ENCODE peak calls at places on chromosomes 1 and 21, in five cellular contexts. K is foreskin fibroblast, R is AG04450, D is keratinocyte, X is fibroblast of lung. M is an unnamed sample.

GRCh38 chr1:164588388-164589341 is 29.7 kb downstream of the PBX1 start:
- DNase-seq in K (peak), R (peak), D (no peak), X (peak), M (peak)

GRCh38 chr1:66542314-66542713 is 8.4 kb downstream of the SGIP1 start:
- DNase-seq in K (no peak), R (no peak), D (no peak), X (no peak), M (no peak)

GRCh38 chr1:28499553-28499952 is 6.3 kb upstream of the RCC1 start:
- DNase-seq in K (no peak), R (no peak), D (no peak), X (no peak), M (no peak)

GRCh38 chr1:26181586-26182371 is 4.5 kb downstream of the CNKSR1 start:
- DNase-seq in K (no peak), R (no peak), D (peak), X (no peak), M (no peak)

GRCh38 chr1:78408830-78409229 is 81.9 kb upstream of the PTGFR start:
- DNase-seq in K (peak), R (no peak), D (no peak), X (no peak), M (no peak)

GRCh38 chr1:54259546-54259945 is 59.6 kb downstream of the MRPL37 start:
- DNase-seq in K (no peak), R (no peak), D (no peak), X (no peak), M (no peak)

GRCh38 chr1:226764533-226764932 is 25.5 kb upstream of the ITPKB start:
- DNase-seq in K (no peak), R (no peak), D (no peak), X (no peak), M (no peak)

GRCh38 chr21:33259428-33259827 is 6.7 kb upstream of the IL10RB start:
- DNase-seq in K (peak), R (no peak), D (peak), X (peak), M (no peak)

GRCh38 chr1:88189525-88189924 is 494.5 kb upstream of the PKN2 start:
- DNase-seq in K (no peak), R (no peak), D (no peak), X (no peak), M (no peak)

GRCh38 chr1:21311016-21311415 is 20.8 kb upstream of the ECE1 start:
- DNase-seq in K (no peak), R (no peak), D (no peak), X (no peak), M (no peak)

GRCh38 chr1:20380616-20381035 is 90.0 kb downstream of the VWA5B1 start:
- DNase-seq in K (peak), R (peak), D (no peak), X (peak), M (no peak)

GRCh38 chr1:221217029-221217428 is 337.8 kb downstream of the HLX start:
- DNase-seq in K (peak), R (no peak), D (no peak), X (no peak), M (no peak)

GRCh38 chr1:91885331-91885715 is 628 bp downstream of the TGFBR3 start:
- DNase-seq in K (no peak), R (no peak), D (no peak), X (no peak), M (peak)

GRCh38 chr21:41873005-41873404 is 6.1 kb downstream of the PRDM15 start:
- DNase-seq in K (no peak), R (no peak), D (no peak), X (no peak), M (no peak)

GRCh38 chr1:29682918-29683314 is 446.6 kb downstream of the PTPRU start:
- DNase-seq in K (no peak), R (no peak), D (no peak), X (no peak), M (peak)

GRCh38 chr1:157407917-157408525 is 144.3 kb downstream of the FCRL5 start:
- DNase-seq in K (no peak), R (no peak), D (no peak), X (no peak), M (no peak)

GRCh38 chr1:19325368-19325957 is 13.3 kb downstream of the SLC66A1 start:
- DNase-seq in K (no peak), R (no peak), D (no peak), X (no peak), M (no peak)

GRCh38 chr1:240285541-240285940 is 193.9 kb downstream of the FMN2 start:
- DNase-seq in K (peak), R (no peak), D (no peak), X (peak), M (no peak)

GRCh38 chr1:92951141-92951582 is 10.1 kb downstream of the DIPK1A start:
- DNase-seq in K (peak), R (no peak), D (no peak), X (peak), M (no peak)

GRCh38 chr1:240117202-240117769 is 25.6 kb downstream of the FMN2 start:
- DNase-seq in K (no peak), R (no peak), D (no peak), X (no peak), M (no peak)

GRCh38 chr1:53800621-53801020 is 37.5 kb downstream of the NDC1 start:
- DNase-seq in K (no peak), R (no peak), D (no peak), X (no peak), M (no peak)

GRCh38 chr1:234973426-234974250 is 155.0 kb downstream of the TOMM20 start:
- DNase-seq in K (no peak), R (no peak), D (no peak), X (no peak), M (peak)

GRCh38 chr1:150302338-150302737 is 8.7 kb downstream of the MRPS21 start:
- DNase-seq in K (no peak), R (no peak), D (no peak), X (no peak), M (no peak)

GRCh38 chr21:28872218-28872617 is 120.5 kb downstream of the LTN1 start:
- DNase-seq in K (no peak), R (no peak), D (no peak), X (no peak), M (no peak)

GRCh38 chr1:12619396-12620141 is 1.6 kb upstream of the DHRS3 start:
- DNase-seq in K (peak), R (peak), D (no peak), X (peak), M (peak)

GRCh38 chr1:67242016-67242415 is 65.7 kb upstream of the IL12RB2 start:
- DNase-seq in K (no peak), R (no peak), D (no peak), X (no peak), M (no peak)

GRCh38 chr21:28473530-28474225 is 519.0 kb downstream of the LTN1 start:
- DNase-seq in K (peak), R (no peak), D (no peak), X (peak), M (no peak)

GRCh38 chr21:42460391-42461184 is 35.4 kb downstream of the RSPH1 start:
- DNase-seq in K (no peak), R (no peak), D (no peak), X (no peak), M (no peak)

GRCh38 chr1:112803906-112804762 is 89.0 kb upstream of the PPM1J start:
- DNase-seq in K (peak), R (peak), D (no peak), X (peak), M (no peak)

GRCh38 chr1:14103878-14104430 is 404.0 kb downstream of the PRDM2 start:
- DNase-seq in K (no peak), R (no peak), D (no peak), X (no peak), M (no peak)

GRCh38 chr1:46817814-46818213 is 19.0 kb downstream of the CYP4B1 start:
- DNase-seq in K (no peak), R (no peak), D (no peak), X (no peak), M (no peak)

GRCh38 chr1:58084266-58084665 is 462.3 kb downstream of the OMA1 start:
- DNase-seq in K (no peak), R (no peak), D (no peak), X (no peak), M (no peak)

GRCh38 chr21:27570306-27570868 is 603.5 kb upstream of the ADAMTS5 start:
- DNase-seq in K (peak), R (peak), D (peak), X (peak), M (peak)

GRCh38 chr1:29719253-29719652 is 482.9 kb downstream of the PTPRU start:
- DNase-seq in K (peak), R (no peak), D (no peak), X (no peak), M (no peak)

GRCh38 chr1:226629210-226629895 is 80.8 kb downstream of the STUM start:
- DNase-seq in K (no peak), R (no peak), D (no peak), X (no peak), M (peak)

GRCh38 chr1:40625076-40625475 is 40.4 kb downstream of the RIMS3 start:
- DNase-seq in K (no peak), R (no peak), D (no peak), X (no peak), M (no peak)

GRCh38 chr21:36526104-36526503 is 46.2 kb upstream of the CLDN14 start:
- DNase-seq in K (no peak), R (no peak), D (no peak), X (no peak), M (no peak)

GRCh38 chr1:207805841-207806421 is 54.1 kb downstream of the CD46 start:
- DNase-seq in K (peak), R (peak), D (peak), X (peak), M (peak)

GRCh38 chr1:201904579-201904978 is 15.9 kb downstream of the SHISA4 start:
- DNase-seq in K (peak), R (peak), D (no peak), X (peak), M (no peak)

GRCh38 chr1:51189421-51190073 is 46.5 kb upstream of the RNF11 start:
- DNase-seq in K (peak), R (peak), D (no peak), X (peak), M (no peak)
- TF ChIP-seq CTCF in K (peak), R (peak), D (peak), X (peak), M (peak)

GRCh38 chr1:15155760-15156743 is 2.5 kb downstream of the TMEM51 start:
- DNase-seq in K (no peak), R (no peak), D (no peak), X (peak), M (no peak)
- H3K4me3 ChIP-seq in K (no peak), R (peak), D (no peak), X (peak), M (peak)

GRCh38 chr1:9440261-9440660 is 99.0 kb upstream of the SLC25A33 start:
- DNase-seq in K (no peak), R (no peak), D (no peak), X (no peak), M (no peak)

GRCh38 chr1:9439074-9439761 is 100.0 kb upstream of the SLC25A33 start:
- DNase-seq in K (no peak), R (no peak), D (no peak), X (no peak), M (no peak)

GRCh38 chr1:9440763-9441194 is 98.5 kb upstream of the SLC25A33 start:
- DNase-seq in K (no peak), R (no peak), D (no peak), X (no peak), M (no peak)

GRCh38 chr1:9437931-9438330 is 101.3 kb upstream of the SLC25A33 start:
- DNase-seq in K (no peak), R (no peak), D (no peak), X (peak), M (no peak)

DNA sequence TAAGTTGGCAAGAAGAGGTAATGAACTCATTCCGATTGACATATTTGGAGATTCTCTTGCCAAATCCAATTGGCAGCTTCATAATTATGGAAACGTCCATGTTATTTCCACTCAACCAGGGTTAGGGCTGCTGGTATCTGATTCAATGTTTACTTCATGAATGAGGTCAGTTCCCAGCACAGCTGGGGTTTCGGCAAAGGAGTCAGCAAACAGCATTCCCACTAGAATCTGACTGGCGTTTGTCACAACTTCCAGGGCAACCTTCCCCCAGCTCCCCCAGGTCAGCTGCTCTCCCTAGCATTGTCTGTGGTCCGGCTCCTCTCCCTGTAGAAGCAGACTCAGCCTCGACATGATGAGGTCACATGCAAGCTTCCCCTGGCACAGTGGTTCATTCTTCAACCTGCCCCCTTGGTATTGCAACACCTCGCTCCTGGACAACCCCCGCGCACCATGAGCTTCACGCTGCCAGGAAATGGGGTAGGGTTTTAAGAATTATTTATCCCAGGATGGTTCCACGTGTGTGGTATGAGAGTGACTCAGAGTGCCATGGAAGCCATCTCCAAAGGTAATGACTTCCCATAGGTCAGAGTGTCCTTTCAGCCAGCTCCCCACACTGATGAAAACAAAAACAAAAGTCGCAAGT is 100.7 kb upstream of the SLC25A33 start:
- DNase-seq in K (peak), R (peak), D (no peak), X (peak), M (no peak)
- TF ChIP-seq CTCF in K (no peak), R (no peak), D (no peak), X (no peak), M (no peak)

GRCh38 chr1:1965546-1965945 is 38.0 kb downstream of the CFAP74 start:
- DNase-seq in K (no peak), R (no peak), D (no peak), X (no peak), M (no peak)
- H3K4me3 ChIP-seq in K (no peak), R (no peak), D (no peak), X (no peak), M (no peak)

DNA sequence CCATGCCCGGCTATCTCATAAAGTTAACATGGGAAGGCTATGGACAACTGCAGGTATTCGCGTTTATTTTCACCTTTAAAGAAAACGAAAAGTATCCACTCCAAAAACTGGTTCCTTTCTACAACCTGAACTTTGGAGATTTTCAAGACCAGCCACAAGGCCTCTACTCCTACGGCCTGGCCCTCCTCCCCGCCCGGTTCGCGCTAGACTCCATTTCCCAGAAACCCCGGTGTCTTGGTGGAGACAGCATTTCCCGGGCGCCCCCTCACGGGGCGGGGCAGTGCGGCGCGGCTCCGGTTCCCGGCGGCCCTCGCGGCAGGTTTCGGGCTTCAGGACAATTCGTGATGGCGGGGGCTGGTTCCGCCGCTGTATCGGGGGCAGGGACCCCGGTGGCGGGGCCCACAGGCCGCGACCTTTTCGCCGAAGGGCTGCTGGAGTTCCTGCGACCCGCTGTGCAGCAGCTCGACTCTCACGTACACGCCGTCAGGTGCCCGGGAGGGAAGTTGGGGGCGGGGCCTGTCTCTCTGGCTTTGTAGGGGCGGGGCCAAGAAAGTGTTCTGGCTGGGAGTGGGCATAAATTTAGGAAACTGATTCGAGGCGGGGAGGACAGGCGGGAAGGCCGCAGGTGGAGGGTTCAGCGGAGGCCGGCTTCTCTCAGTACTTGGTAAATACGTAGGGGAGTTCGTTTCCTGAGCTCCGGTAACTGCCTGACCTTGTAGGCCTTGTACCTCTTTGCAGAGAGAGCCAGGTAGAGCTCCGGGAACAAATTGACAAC is at the start of gene SNAPIN:
- DNase-seq in K (peak), R (peak), D (no peak), X (peak), M (peak)
- TF ChIP-seq CTCF in K (no peak), R (no peak), D (no peak), X (peak), M (no peak)

GRCh38 chr1:115056395-115056798 is 26.8 kb downstream of the TSHB start:
- DNase-seq in K (peak), R (no peak), D (no peak), X (peak), M (no peak)
- H3K4me3 ChIP-seq in K (peak), R (no peak), D (no peak), X (no peak), M (no peak)

GRCh38 chr1:6918908-6919511 is 133.8 kb downstream of the CAMTA1 start:
- DNase-seq in K (no peak), R (no peak), D (no peak), X (no peak), M (no peak)
- TF ChIP-seq CTCF in K (no peak), R (no peak), D (no peak), X (no peak), M (no peak)

GRCh38 chr1:4653328-4653660 is 1.1 kb upstream of the AJAP1 start:
- DNase-seq in K (no peak), R (no peak), D (no peak), X (no peak), M (no peak)

GRCh38 chr1:4655674-4656532 is 1.5 kb downstream of the AJAP1 start:
- DNase-seq in K (peak), R (no peak), D (no peak), X (no peak), M (no peak)

GRCh38 chr1:4656533-4657140 is 2.2 kb downstream of the AJAP1 start:
- DNase-seq in K (no peak), R (no peak), D (no peak), X (no peak), M (no peak)

GRCh38 chr1:4653796-4654715 is at the start of gene AJAP1:
- DNase-seq in K (no peak), R (no peak), D (no peak), X (no peak), M (no peak)

GRCh38 chr1:4654764-4655673 is 610 bp downstream of the AJAP1 start:
- DNase-seq in K (no peak), R (no peak), D (no peak), X (no peak), M (no peak)
- H3K4me3 ChIP-seq in K (peak), R (no peak), D (peak), X (no peak), M (peak)

M was measured in coronary artery.